ENCODE peak calls at places on chromosomes 6 and 20, in ten cellular contexts. N, K, X, C, T, O, R, Z, B and E are unnamed samples.
A peak's percentile ranks its signal among the peaks of the same experiment; 100 is the strongest.

GRCh38 chr20:52082612-52083011 is 109.0 kb downstream of the ZFP64 start:
- DNase-seq in N (no peak), K (no peak), X (no peak), C (no peak), T (no peak), O (no peak), R (no peak), Z (no peak), B (no peak), E (no peak)

GRCh38 chr20:13877789-13878188 is 93.0 kb downstream of the NDUFAF5 start:
- DNase-seq in N (no peak), K (no peak), X (no peak), C (no peak), T (no peak), O (no peak), R (no peak), Z (no peak), B (no peak), E (no peak)

GRCh38 chr6:149443411-149444181 is 41.2 kb downstream of the ZC3H12D start:
- DNase-seq in N (no peak), K (no peak), X (no peak), C (no peak), T (peak; percentile 26), O (no peak), R (no peak), Z (no peak), B (no peak), E (no peak)

GRCh38 chr20:53387983-53388675 is 205.5 kb downstream of the ZNF217 start:
- DNase-seq in N (no peak), K (no peak), X (no peak), C (no peak), T (no peak), O (no peak), R (no peak), Z (no peak), B (no peak), E (no peak)

GRCh38 chr6:45254242-45254641 is 73.9 kb upstream of the RUNX2 start:
- DNase-seq in N (no peak), K (no peak), X (no peak), C (no peak), T (no peak), O (no peak), R (no peak), Z (no peak), B (no peak), E (no peak)

GRCh38 chr20:43198607-43199006 is 8.9 kb upstream of the PTPRT start:
- DNase-seq in N (no peak), K (no peak), X (no peak), C (no peak), T (no peak), O (no peak), R (no peak), Z (no peak), B (no peak), E (no peak)

GRCh38 chr6:158211273-158212055 is 43.3 kb downstream of the GTF2H5 start:
- DNase-seq in N (no peak), K (no peak), X (no peak), C (no peak), T (no peak), O (no peak), R (no peak), Z (no peak), B (no peak), E (no peak)

GRCh38 chr6:18161437-18161836 is 6.2 kb downstream of the KDM1B start:
- DNase-seq in N (no peak), K (no peak), X (no peak), C (no peak), T (no peak), O (no peak), R (peak; percentile 14), Z (no peak), B (no peak), E (no peak)

GRCh38 chr20:23161968-23162696 is 76.0 kb upstream of the CD93 start:
- DNase-seq in N (no peak), K (peak; percentile 83), X (peak; percentile 93), C (peak; percentile 90), T (peak; percentile 95), O (no peak), R (peak; percentile 24), Z (no peak), B (peak; percentile 94), E (peak; percentile 84)

GRCh38 chr20:36035720-36036119 is 67.3 kb downstream of the CNBD2 start:
- DNase-seq in N (no peak), K (no peak), X (no peak), C (no peak), T (no peak), O (no peak), R (no peak), Z (no peak), B (no peak), E (no peak)

GRCh38 chr20:40683221-40683893 is 5.7 kb downstream of the MAFB start:
- DNase-seq in N (no peak), K (no peak), X (no peak), C (no peak), T (peak; percentile 68), O (peak; percentile 37), R (no peak), Z (no peak), B (no peak), E (peak; percentile 85)

GRCh38 chr6:21731411-21732031 is 138.0 kb downstream of the SOX4 start:
- DNase-seq in N (no peak), K (no peak), X (no peak), C (no peak), T (no peak), O (no peak), R (peak; percentile 81), Z (no peak), B (no peak), E (no peak)

GRCh38 chr6:41920921-41921711 is at the start of the genes BYSL and MED20:
- DNase-seq in N (peak; percentile 98), K (peak; percentile 86), X (peak; percentile 95), C (peak; percentile 96), T (peak; percentile 96), O (peak; percentile 95), R (peak; percentile 97), Z (peak; percentile 61), B (peak; percentile 94), E (peak; percentile 91)

GRCh38 chr6:41921712-41921998 is 356 bp downstream of the BYSL start:
- DNase-seq in N (no peak), K (no peak), X (no peak), C (no peak), T (no peak), O (no peak), R (no peak), Z (no peak), B (no peak), E (no peak)

GRCh38 chr6:41927253-41927652 is 6.0 kb downstream of the BYSL start:
- DNase-seq in N (no peak), K (no peak), X (no peak), C (no peak), T (no peak), O (no peak), R (no peak), Z (no peak), B (no peak), E (no peak)

GRCh38 chr6:41917528-41917927 is 3.4 kb downstream of the MED20 start:
- DNase-seq in N (no peak), K (no peak), X (no peak), C (no peak), T (no peak), O (no peak), R (peak; percentile 84), Z (no peak), B (no peak), E (no peak)

GRCh38 chr6:41922154-41922553 is 855 bp downstream of the BYSL start:
- DNase-seq in N (no peak), K (no peak), X (no peak), C (no peak), T (no peak), O (no peak), R (no peak), Z (no peak), B (no peak), E (no peak)
- H3K9me3 ChIP-seq in N (no peaks in the 10 kb centered on the region), K (no peaks in the 10 kb centered on the region), X (no peaks in the 10 kb centered on the region), C (no peaks in the 10 kb centered on the region), T (no peaks in the 10 kb centered on the region), O (no peaks in the 10 kb centered on the region), R (no peaks in the 10 kb centered on the region), Z (no peaks in the 10 kb centered on the region), B (no peaks in the 10 kb centered on the region), E (no peaks in the 10 kb centered on the region)

DNA sequence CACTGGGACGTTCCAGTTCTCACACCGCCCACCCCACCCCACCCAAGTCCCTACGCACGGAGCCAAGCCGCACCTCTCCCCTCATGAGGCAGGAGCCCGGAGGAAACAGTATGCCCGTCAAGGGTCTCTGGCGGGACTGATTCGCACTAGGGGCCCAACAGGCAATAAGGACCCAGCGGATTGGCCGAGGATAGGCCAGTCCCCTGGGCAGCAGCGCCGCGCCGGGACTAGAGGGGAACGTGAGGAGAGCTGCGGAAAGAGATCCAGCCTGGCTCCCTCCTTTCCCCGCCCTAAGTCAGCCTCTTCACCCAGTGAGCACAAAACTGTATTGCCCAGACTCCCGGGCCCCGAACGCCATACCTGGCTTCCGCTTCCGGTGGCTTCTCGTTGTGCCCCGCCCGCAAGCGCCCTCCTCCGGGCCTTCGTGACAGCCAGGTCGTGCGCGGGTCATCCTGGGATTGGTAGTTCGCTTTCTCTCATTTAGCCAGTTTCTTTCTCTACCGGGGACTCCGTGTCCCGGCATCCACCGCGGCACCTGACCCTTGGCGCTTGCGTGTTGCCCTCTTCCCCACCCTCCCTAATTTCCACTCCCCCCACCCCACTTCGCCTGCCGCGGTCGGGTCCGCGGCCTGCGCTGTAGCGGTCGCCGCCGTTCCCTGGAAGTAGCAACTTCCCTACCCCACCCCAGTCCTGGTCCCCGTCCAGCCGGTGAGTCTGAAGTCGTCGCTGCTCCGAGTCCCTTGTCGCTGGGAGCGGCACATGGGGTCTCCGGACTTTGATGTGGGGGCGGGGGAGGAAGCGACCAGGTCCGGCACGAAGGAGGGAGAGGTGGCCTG is at the start of gene CSNK2B:
- DNase-seq in N (peak; percentile 98), K (peak; percentile 96), X (peak; percentile 99), C (peak; percentile 98), T (peak; percentile 99), O (peak; percentile 93), R (peak; percentile 96), Z (peak; percentile 93), B (peak; percentile 99), E (peak; percentile 99)
- H3K4me1 ChIP-seq in N (peaks cover 44% of the 10 kb centered on the region), K (peaks cover 19% of the 10 kb centered on the region), X (peaks cover 34% of the 10 kb centered on the region), C (peaks cover 20% of the 10 kb centered on the region), T (peaks cover 41% of the 10 kb centered on the region), O (peaks cover 14% of the 10 kb centered on the region), R (peaks cover 24% of the 10 kb centered on the region), Z (peaks cover 19% of the 10 kb centered on the region), B (peaks cover 71% of the 10 kb centered on the region), E (peaks cover 3% of the 10 kb centered on the region)

GRCh38 chr6:30283761-30284160 is 43.0 kb upstream of the TRIM39 start:
- DNase-seq in N (no peak), K (no peak), X (no peak), C (no peak), T (no peak), O (no peak), R (no peak), Z (no peak), B (no peak), E (no peak)

GRCh38 chr6:30287139-30287538 is 39.6 kb upstream of the TRIM39 start:
- DNase-seq in N (no peak), K (no peak), X (no peak), C (no peak), T (no peak), O (no peak), R (no peak), Z (no peak), B (no peak), E (no peak)

GRCh38 chr6:30282522-30282921 is 44.2 kb upstream of the TRIM39 start:
- DNase-seq in N (no peak), K (no peak), X (no peak), C (no peak), T (no peak), O (no peak), R (no peak), Z (no peak), B (no peak), E (no peak)
- H3K9me3 ChIP-seq in N (peaks cover 21% of the 10 kb centered on the region), K (peaks cover 76% of the 10 kb centered on the region), X (peaks cover 90% of the 10 kb centered on the region), C (peaks cover 20% of the 10 kb centered on the region), T (peaks cover 84% of the 10 kb centered on the region), O (peaks cover 67% of the 10 kb centered on the region), R (peaks cover 78% of the 10 kb centered on the region), Z (no peaks in the 10 kb centered on the region), B (peaks cover 98% of the 10 kb centered on the region), E (peaks cover 4% of the 10 kb centered on the region)

GRCh38 chr6:112225691-112226090 is 28.7 kb downstream of the LAMA4 start:
- DNase-seq in N (no peak), K (no peak), X (no peak), C (no peak), T (no peak), O (no peak), R (no peak), Z (no peak), B (no peak), E (no peak)
- H3K4me1 ChIP-seq in N (no peaks in the 10 kb centered on the region), K (peaks cover 22% of the 10 kb centered on the region), X (peaks cover 11% of the 10 kb centered on the region), C (no peaks in the 10 kb centered on the region), T (peaks cover 3% of the 10 kb centered on the region), O (peaks cover 3% of the 10 kb centered on the region), R (peaks cover 20% of the 10 kb centered on the region), Z (no peaks in the 10 kb centered on the region), B (peaks cover 52% of the 10 kb centered on the region), E (peaks cover 11% of the 10 kb centered on the region)